ENCODE peak calls at places on chromosomes 16 and 17, in eight cellular contexts. Y, G, T, V, N, R, M and C are unnamed samples.
A peak's percentile ranks its signal among the peaks of the same experiment; 100 is the strongest.

GRCh38 chr16:56812884-56813283 is 52.1 kb upstream of the SLC12A3 start:
- ATAC-seq in Y (no peak), G (no peak), T (no peak), V (peak; percentile 30), N (no peak), R (no peak), M (no peak), C (no peak)

GRCh38 chr16:54706406-54706805 is 224.3 kb upstream of the IRX5 start:
- ATAC-seq in Y (no peak), G (no peak), T (no peak), V (no peak), N (no peak), R (no peak), M (no peak), C (no peak)

GRCh38 chr16:57069635-57070350 is 22.6 kb upstream of the CPNE2 start:
- ATAC-seq in Y (no peak), G (no peak), T (no peak), V (no peak), N (no peak), R (no peak), M (peak; percentile 17), C (no peak)

GRCh38 chr17:41904242-41904841 is 14.4 kb downstream of the ACLY start:
- ATAC-seq in Y (no peak), G (no peak), T (no peak), V (no peak), N (no peak), R (no peak), M (no peak), C (no peak)

GRCh38 chr17:45948881-45949624 is 50.0 kb upstream of the STH start:
- ATAC-seq in Y (peak; percentile 70), G (peak; percentile 99), T (peak; percentile 93), V (peak; percentile 96), N (peak; percentile 96), R (peak; percentile 94), M (peak; percentile 96), C (peak; percentile 96)

GRCh38 chr16:87965973-87966667 is 14.9 kb downstream of the BANP start:
- ATAC-seq in Y (no peak), G (peak; percentile 42), T (peak; percentile 60), V (no peak), N (no peak), R (peak; percentile 90), M (no peak), C (peak; percentile 60)

GRCh38 chr16:48405907-48406306 is 20.7 kb upstream of the SIAH1 start:
- ATAC-seq in Y (no peak), G (peak; percentile 65), T (no peak), V (no peak), N (no peak), R (no peak), M (no peak), C (no peak)

GRCh38 chr16:18050777-18051176 is 285.8 kb downstream of the NPIPA8 start:
- ATAC-seq in Y (no peak), G (no peak), T (no peak), V (no peak), N (no peak), R (no peak), M (no peak), C (no peak)

GRCh38 chr16:89880477-89881367 is 7.3 kb downstream of the TCF25 start:
- ATAC-seq in Y (no peak), G (no peak), T (no peak), V (no peak), N (no peak), R (no peak), M (no peak), C (no peak)